ENCODE peak calls at places on chromosomes 16 and 17, in six cellular contexts. H is T-cell; G is activated CD4-positive, alpha-beta T cell treated with anti-CD3 and anti-CD28 coated beads, Interleukin-2, amount 50 U/mL, for 1 hour; V is Karpas-422; E is ACHN; R is iris pigment epithelial cell. T is an unnamed sample.

GRCh38 chr17:10135539-10136257 is 62.7 kb downstream of the GAS7 start:
- DNase-seq in H (no peak), G (no peak), V (peak; percentile 41), E (no peak), R (peak; percentile 59), T (no peak)

GRCh38 chr16:64983983-64984382 is 137.9 kb downstream of the CDH11 start:
- DNase-seq in H (no peak), G (no peak), V (peak; percentile 82), E (peak; percentile 71), R (peak; percentile 88), T (no peak)

GRCh38 chr16:81259916-81260315 is 21.4 kb downstream of the BCO1 start:
- DNase-seq in H (no peak), G (no peak), V (no peak), E (no peak), R (no peak), T (no peak)

GRCh38 chr16:8819635-8820034 is 22.0 kb downstream of the PMM2 start:
- DNase-seq in H (no peak), G (no peak), V (no peak), E (no peak), R (no peak), T (no peak)

GRCh38 chr16:50846511-50846910 is 104.6 kb downstream of the CYLD start:
- DNase-seq in H (no peak), G (no peak), V (no peak), E (no peak), R (no peak), T (no peak)

GRCh38 chr17:64385187-64386083 is 5.2 kb downstream of the PECAM1 start:
- DNase-seq in H (peak; percentile 13), G (no peak), V (no peak), E (peak; percentile 97), R (peak; percentile 91), T (peak; percentile 90)

GRCh38 chr16:87963400-87963799 is 12.2 kb downstream of the BANP start:
- DNase-seq in H (peak; percentile 51), G (peak; percentile 67), V (no peak), E (no peak), R (peak; percentile 85), T (no peak)

GRCh38 chr17:80474933-80475915 is 1.2 kb downstream of the NPTX1 start:
- DNase-seq in H (no peak), G (no peak), V (no peak), E (no peak), R (no peak), T (no peak)

GRCh38 chr16:88596477-88596876 is 26.3 kb downstream of the ZC3H18 start:
- DNase-seq in H (no peak), G (no peak), V (no peak), E (no peak), R (no peak), T (no peak)

GRCh38 chr16:12538667-12539081 is 265.0 kb downstream of the CPPED1 start:
- DNase-seq in H (no peak), G (no peak), V (no peak), E (no peak), R (no peak), T (no peak)

GRCh38 chr16:66553223-66553622 is 847 bp downstream of the CKLF start:
- DNase-seq in H (no peak), G (no peak), V (no peak), E (no peak), R (no peak), T (no peak)

GRCh38 chr16:17633146-17633966 is 162.6 kb upstream of the XYLT1 start:
- DNase-seq in H (no peak), G (no peak), V (no peak), E (no peak), R (no peak), T (no peak)

GRCh38 chr17:76468634-76469010 is 1.2 kb downstream of the AANAT start:
- DNase-seq in H (no peak), G (no peak), V (no peak), E (no peak), R (no peak), T (no peak)

GRCh38 chr16:2675714-2676113 is 6.6 kb upstream of the KCTD5 start:
- DNase-seq in H (no peak), G (no peak), V (no peak), E (no peak), R (no peak), T (no peak)

GRCh38 chr17:82536220-82537201 is 17.0 kb downstream of the FOXK2 start:
- DNase-seq in H (no peak), G (no peak), V (no peak), E (no peak), R (peak; percentile 92), T (no peak)

GRCh38 chr16:70638814-70639792 is 7.3 kb upstream of the IL34 start:
- DNase-seq in H (no peak), G (no peak), V (peak; percentile 34), E (no peak), R (peak; percentile 86), T (no peak)

GRCh38 chr16:4152267-4152666 is 36.0 kb upstream of the ADCY9 start:
- DNase-seq in H (no peak), G (no peak), V (no peak), E (no peak), R (no peak), T (no peak)

GRCh38 chr17:63946440-63947363 is 14.6 kb upstream of the CD79B start:
- DNase-seq in H (peak; percentile 49), G (peak; percentile 47), V (peak; percentile 93), E (peak; percentile 49), R (peak; percentile 7), T (no peak)

GRCh38 chr17:22409160-22409751 is 716.9 kb downstream of the KCNJ18 start:
- DNase-seq in H (no peak), G (no peak), V (no peak), E (no peak), R (no peak), T (no peak)

GRCh38 chr16:66673691-66674090 is 22.9 kb downstream of the CMTM4 start:
- DNase-seq in H (no peak), G (no peak), V (no peak), E (no peak), R (no peak), T (no peak)

GRCh38 chr16:56610609-56611111 is 2.3 kb downstream of the MT2A start:
- DNase-seq in H (no peak), G (no peak), V (peak; percentile 75), E (no peak), R (peak; percentile 70), T (no peak)

GRCh38 chr17:76390003-76390421 is 5.6 kb downstream of the SPHK1 start:
- DNase-seq in H (no peak), G (no peak), V (peak; percentile 36), E (no peak), R (no peak), T (no peak)